ENCODE peak calls at places on chromosomes 3 and 15, in four cellular contexts. One of them, this sample, is unnamed.

GRCh38 chr3:132867956-132868355 is 145.7 kb upstream of the NPHP3 start:
- DNase-seq in psoas muscle: no peak
- DNase-seq in CD8-positive, alpha-beta memory T cell: no peak
- DNase-seq in lower lobe of right lung: no peak
- DNase-seq in this sample: no peak

GRCh38 chr3:134598813-134599563 is 51.8 kb downstream of the KY start:
- DNase-seq in psoas muscle: no peak
- DNase-seq in CD8-positive, alpha-beta memory T cell: no peak
- DNase-seq in lower lobe of right lung: no peak
- DNase-seq in this sample: no peak

GRCh38 chr3:14181253-14181652 is 2.6 kb downstream of the LSM3 start:
- DNase-seq in psoas muscle: no peak
- DNase-seq in CD8-positive, alpha-beta memory T cell: no peak
- DNase-seq in lower lobe of right lung: no peak
- DNase-seq in this sample: no peak

GRCh38 chr15:82018201-82018600 is 27.6 kb downstream of the MEX3B start:
- DNase-seq in psoas muscle: no peak
- DNase-seq in CD8-positive, alpha-beta memory T cell: no peak
- DNase-seq in lower lobe of right lung: no peak
- DNase-seq in this sample: no peak

GRCh38 chr3:177362646-177363045 is 165.4 kb upstream of the TBL1XR1 start:
- DNase-seq in psoas muscle: no peak
- DNase-seq in CD8-positive, alpha-beta memory T cell: no peak
- DNase-seq in lower lobe of right lung: no peak
- DNase-seq in this sample: no peak

GRCh38 chr3:52099006-52099405 is 42.6 kb upstream of the DUSP7 start:
- DNase-seq in psoas muscle: peak; percentile 54
- DNase-seq in CD8-positive, alpha-beta memory T cell: no peak
- DNase-seq in lower lobe of right lung: peak; percentile 74
- DNase-seq in this sample: no peak

GRCh38 chr15:70802629-70803028 is 39.3 kb upstream of the UACA start:
- DNase-seq in psoas muscle: no peak
- DNase-seq in CD8-positive, alpha-beta memory T cell: no peak
- DNase-seq in lower lobe of right lung: no peak
- DNase-seq in this sample: no peak

GRCh38 chr3:73552700-73553099 is 72.0 kb downstream of the PDZRN3 start:
- DNase-seq in psoas muscle: no peak
- DNase-seq in CD8-positive, alpha-beta memory T cell: no peak
- DNase-seq in lower lobe of right lung: no peak
- DNase-seq in this sample: no peak

GRCh38 chr15:66595937-66596545 is 30.2 kb upstream of the LCTL start:
- DNase-seq in psoas muscle: no peak
- DNase-seq in CD8-positive, alpha-beta memory T cell: no peak
- DNase-seq in lower lobe of right lung: no peak
- DNase-seq in this sample: no peak

GRCh38 chr3:127454968-127455367 is 135.6 kb downstream of the TPRA1 start:
- DNase-seq in psoas muscle: peak; percentile 34
- DNase-seq in CD8-positive, alpha-beta memory T cell: no peak
- DNase-seq in lower lobe of right lung: no peak
- DNase-seq in this sample: no peak

GRCh38 chr3:14317057-14317553 is 85.3 kb upstream of the SLC6A6 start:
- DNase-seq in psoas muscle: no peak
- DNase-seq in CD8-positive, alpha-beta memory T cell: no peak
- DNase-seq in lower lobe of right lung: no peak
- DNase-seq in this sample: no peak

GRCh38 chr3:128491900-128492352 is 1.1 kb downstream of the GATA2 start:
- DNase-seq in psoas muscle: no peak
- DNase-seq in CD8-positive, alpha-beta memory T cell: no peak
- DNase-seq in lower lobe of right lung: no peak
- DNase-seq in this sample: no peak

GRCh38 chr3:172770382-172770781 is 19.9 kb downstream of the ECT2 start:
- DNase-seq in psoas muscle: no peak
- DNase-seq in CD8-positive, alpha-beta memory T cell: no peak
- DNase-seq in lower lobe of right lung: no peak
- DNase-seq in this sample: no peak
- H3K36me3 ChIP-seq in psoas muscle: peaks cover 6% of the 10 kb centered on the region
- H3K36me3 ChIP-seq in CD8-positive, alpha-beta memory T cell: no peaks in the 10 kb centered on the region
- H3K36me3 ChIP-seq in lower lobe of right lung: peaks cover 25% of the 10 kb centered on the region
- H3K36me3 ChIP-seq in this sample: no peaks in the 10 kb centered on the region

DNA sequence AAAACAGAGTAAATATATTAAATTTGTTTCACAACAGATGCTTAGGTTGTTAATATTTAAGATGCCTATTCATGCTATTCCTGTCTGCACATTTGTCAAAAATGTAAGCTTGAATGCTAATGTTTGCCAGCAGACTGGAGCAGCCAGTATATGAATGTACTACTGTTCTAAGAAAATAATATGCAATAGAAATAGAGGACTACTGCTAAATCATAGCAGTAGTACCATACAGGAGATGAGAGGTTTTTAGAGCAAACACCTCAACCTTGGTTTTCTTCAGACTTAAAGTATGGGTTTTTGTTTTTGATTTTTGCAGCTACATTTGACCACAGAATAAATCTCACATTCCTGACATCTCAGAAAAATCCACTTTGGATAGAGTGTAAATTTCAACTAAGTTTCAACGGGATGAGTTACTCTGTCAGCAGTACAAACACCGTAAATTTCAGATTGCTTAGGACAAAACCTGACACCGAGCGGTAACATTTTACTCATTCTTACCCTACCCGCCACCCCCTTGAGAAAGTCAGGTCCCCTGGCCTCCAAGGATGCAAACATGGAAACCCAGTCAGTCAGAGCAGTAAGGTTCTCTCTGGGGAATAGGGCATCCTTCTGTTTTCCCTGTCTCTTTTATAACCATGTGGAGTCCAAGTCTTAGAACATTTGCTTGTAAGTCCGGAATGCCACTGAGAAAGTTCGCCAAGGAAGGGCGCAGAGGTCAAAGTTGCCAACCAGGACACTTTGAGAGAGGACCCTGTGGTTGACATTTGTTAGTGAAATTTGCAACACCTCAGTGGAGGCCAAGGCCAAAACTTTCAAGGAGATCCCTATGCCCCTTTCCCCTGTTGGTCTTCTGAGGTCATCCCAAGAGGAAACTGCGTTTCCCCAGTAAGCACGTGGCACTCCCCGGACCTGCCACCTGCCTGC is 17.9 kb upstream of the SATB1 start:
- DNase-seq in psoas muscle: no peak
- DNase-seq in CD8-positive, alpha-beta memory T cell: no peak
- DNase-seq in lower lobe of right lung: no peak
- DNase-seq in this sample: no peak
- H3K4me3 ChIP-seq in psoas muscle: peak overlapping the region; percentile 71
- H3K4me3 ChIP-seq in CD8-positive, alpha-beta memory T cell: peak overlapping the region; percentile 97
- H3K4me3 ChIP-seq in lower lobe of right lung: peak overlapping the region; percentile 59
- H3K4me3 ChIP-seq in this sample: peak overlapping the region; percentile 99

DNA sequence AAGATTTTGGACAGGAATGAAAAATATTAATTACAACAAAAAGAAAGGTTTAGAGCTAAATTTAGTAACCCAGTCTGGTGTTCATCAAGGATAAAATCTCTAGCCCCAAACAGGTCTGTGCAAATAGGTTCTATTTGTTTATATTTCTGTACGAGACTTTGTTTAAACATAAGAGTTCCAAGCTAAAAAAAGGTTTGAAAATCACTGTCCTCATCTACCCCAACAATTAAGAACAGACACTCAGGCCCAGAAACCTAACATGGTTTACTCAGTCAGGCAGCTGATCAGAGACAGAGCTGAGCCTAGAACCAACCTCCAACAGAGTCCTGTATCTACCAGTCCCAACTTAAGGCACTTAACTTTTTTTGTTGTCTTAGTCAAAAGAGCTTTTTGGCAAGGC is 49.3 kb downstream of the SNX4 start:
- DNase-seq in psoas muscle: no peak
- DNase-seq in CD8-positive, alpha-beta memory T cell: no peak
- DNase-seq in lower lobe of right lung: no peak
- DNase-seq in this sample: no peak
- H3K36me3 ChIP-seq in psoas muscle: peaks cover 5% of the 10 kb centered on the region
- H3K36me3 ChIP-seq in CD8-positive, alpha-beta memory T cell: no peaks in the 10 kb centered on the region
- H3K36me3 ChIP-seq in lower lobe of right lung: peaks cover 88% of the 10 kb centered on the region
- H3K36me3 ChIP-seq in this sample: peaks cover 41% of the 10 kb centered on the region

DNA sequence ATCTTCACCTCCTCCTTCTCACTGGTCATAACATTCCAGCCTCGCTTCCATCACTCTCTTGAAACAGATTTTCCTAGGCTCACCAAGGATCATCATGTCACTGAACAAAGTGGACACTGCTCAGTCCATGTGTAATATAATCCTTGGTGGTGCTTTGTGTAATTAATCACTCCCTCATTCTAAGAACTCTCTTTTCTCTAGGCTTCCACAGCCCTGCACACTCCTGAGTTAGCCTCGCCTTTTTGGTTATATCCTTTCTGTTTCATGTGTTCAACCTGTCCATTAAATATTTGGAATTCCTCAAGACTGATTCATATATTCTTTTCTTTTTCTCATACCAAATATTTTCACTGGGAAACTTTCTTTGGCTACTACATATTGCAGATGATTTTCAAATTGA is 440.8 kb downstream of the PYDC2 start:
- DNase-seq in psoas muscle: no peak
- DNase-seq in CD8-positive, alpha-beta memory T cell: no peak
- DNase-seq in lower lobe of right lung: no peak
- DNase-seq in this sample: no peak
- H3K4me3 ChIP-seq in psoas muscle: no peak overlapping the region
- H3K4me3 ChIP-seq in CD8-positive, alpha-beta memory T cell: no peak overlapping the region
- H3K4me3 ChIP-seq in lower lobe of right lung: no peak overlapping the region
- H3K4me3 ChIP-seq in this sample: no peak overlapping the region

GRCh38 chr3:48270306-48270705 is 29.4 kb downstream of the ZNF589 start:
- DNase-seq in psoas muscle: no peak
- DNase-seq in CD8-positive, alpha-beta memory T cell: no peak
- DNase-seq in lower lobe of right lung: no peak
- DNase-seq in this sample: no peak
- H3K36me3 ChIP-seq in psoas muscle: peaks cover 2% of the 10 kb centered on the region
- H3K36me3 ChIP-seq in CD8-positive, alpha-beta memory T cell: peaks cover 5% of the 10 kb centered on the region
- H3K36me3 ChIP-seq in lower lobe of right lung: peaks cover 36% of the 10 kb centered on the region
- H3K36me3 ChIP-seq in this sample: no peaks in the 10 kb centered on the region

DNA sequence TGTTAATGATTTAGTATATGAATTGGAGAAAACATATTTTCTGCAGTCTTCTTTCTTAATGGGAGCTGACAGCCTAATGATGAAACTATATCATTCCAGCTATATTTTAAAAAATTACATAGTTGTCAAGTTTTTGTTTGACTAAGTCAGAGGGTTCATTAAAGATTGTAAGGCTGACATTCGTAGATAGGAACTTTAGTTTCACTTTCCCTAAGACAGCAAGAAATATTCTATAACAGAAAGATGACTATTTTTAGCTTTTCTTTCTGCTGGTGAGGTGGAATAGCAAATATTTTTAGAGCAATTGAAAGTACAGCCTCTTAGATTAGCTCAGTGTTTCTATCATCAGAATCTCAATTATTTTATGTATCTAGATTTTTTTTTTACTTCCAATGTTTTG is 60.2 kb downstream of the PIAS1 start:
- DNase-seq in psoas muscle: no peak
- DNase-seq in CD8-positive, alpha-beta memory T cell: no peak
- DNase-seq in lower lobe of right lung: no peak
- DNase-seq in this sample: no peak
- H3K4me3 ChIP-seq in psoas muscle: peak overlapping the region; percentile 65
- H3K4me3 ChIP-seq in CD8-positive, alpha-beta memory T cell: no peak overlapping the region
- H3K4me3 ChIP-seq in lower lobe of right lung: peak overlapping the region; percentile 40
- H3K4me3 ChIP-seq in this sample: peak overlapping the region; percentile 23